ENCODE peak calls at places on chromosomes 12 and 14, in seven cellular contexts. E is activated naive CD4-positive, alpha-beta T cell; F is CD4-positive, alpha-beta T cell; P is erythroblast; W is activated CD8-positive, alpha-beta memory T cell treated with anti-CD3 and anti-CD28 coated beads for 48 hours; U is Right ventricle myocardium superior; N is AG20443. J is an unnamed sample.

GRCh38 chr14:53855127-53855526 is 101.5 kb downstream of the BMP4 start:
- DNase-seq in W (no peak), U (no peak), E (no peak), P (no peak), F (no peak), N (no peak), J (no peak)

GRCh38 chr14:76456200-76456599 is 80.3 kb downstream of the ESRRB start:
- DNase-seq in W (no peak), E (no peak), N (peak), F (no peak), U (no peak), P (peak), J (peak)

GRCh38 chr12:26135010-26135420 is 10.2 kb upstream of the BHLHE41 start:
- DNase-seq in P (no peak), U (no peak), N (no peak), F (no peak), W (no peak), E (no peak), J (no peak)

GRCh38 chr12:27434673-27435565 is 11.6 kb upstream of the SMCO2 start:
- DNase-seq in W (no peak), N (peak), U (no peak), P (peak), E (peak), F (peak), J (peak)

GRCh38 chr12:95300286-95300685 is 82.7 kb downstream of the VEZT start:
- DNase-seq in E (no peak), U (no peak), N (no peak), F (no peak), W (no peak), P (no peak), J (no peak)

GRCh38 chr14:70780396-70781075 is 28.8 kb downstream of the MAP3K9 start:
- DNase-seq in P (no peak), E (no peak), U (peak), F (no peak), W (no peak), N (no peak), J (no peak)

GRCh38 chr12:132327351-132328171 is 1.8 kb downstream of the GALNT9 start:
- DNase-seq in F (no peak), W (peak), N (peak), U (peak), P (no peak), E (no peak), J (no peak)

GRCh38 chr14:37903561-37904191 is 304.0 kb upstream of the SSTR1 start:
- DNase-seq in N (peak), W (no peak), E (no peak), P (peak), U (no peak), F (peak), J (peak)

GRCh38 chr12:42790761-42791151 is 201.2 kb upstream of the PRICKLE1 start:
- DNase-seq in P (peak), W (no peak), U (no peak), N (peak), E (no peak), F (no peak), J (peak)

GRCh38 chr12:102371177-102371576 is 109.2 kb downstream of the IGF1 start:
- DNase-seq in F (no peak), P (no peak), U (no peak), W (no peak), E (no peak), N (no peak), J (no peak)

GRCh38 chr12:100199347-100200136 is 1.1 kb upstream of the ACTR6 start:
- DNase-seq in N (peak), E (peak), P (peak), U (peak), W (peak), F (peak), J (peak)

GRCh38 chr14:50083467-50084337 is 32.7 kb downstream of the VCPKMT start:
- DNase-seq in N (no peak), U (no peak), P (no peak), F (peak), E (peak), W (peak), J (no peak)

GRCh38 chr12:132429122-132429931 is 60.6 kb upstream of the FBRSL1 start:
- DNase-seq in F (no peak), U (no peak), N (no peak), W (no peak), P (no peak), E (no peak), J (no peak)

GRCh38 chr14:69528143-69528542 is 43.6 kb downstream of the PLEKHD1 start:
- DNase-seq in F (no peak), P (no peak), U (no peak), W (no peak), N (no peak), E (no peak), J (no peak)

GRCh38 chr14:90698379-90698869 is 117.8 kb downstream of the TTC7B start:
- DNase-seq in U (peak), F (no peak), N (peak), W (no peak), E (no peak), P (no peak), J (no peak)

GRCh38 chr12:40646456-40646855 is 45.8 kb upstream of the CNTN1 start:
- DNase-seq in F (no peak), N (no peak), U (no peak), P (no peak), W (no peak), E (no peak), J (no peak)

GRCh38 chr14:39873793-39874192 is 441.6 kb upstream of the FBXO33 start:
- DNase-seq in F (no peak), N (no peak), W (no peak), P (no peak), E (no peak), U (no peak), J (no peak)

GRCh38 chr12:114499338-114499737 is 93.4 kb upstream of the TBX5 start:
- DNase-seq in N (peak), U (no peak), F (no peak), E (no peak), P (no peak), W (no peak), J (no peak)

GRCh38 chr14:83520837-83521236 is 1987.2 kb upstream of the SEL1L start:
- DNase-seq in E (no peak), P (no peak), W (no peak), F (no peak), N (peak), U (no peak), J (no peak)

GRCh38 chr12:46659844-46660243 is 166.0 kb downstream of the SLC38A4 start:
- DNase-seq in N (no peak), W (no peak), F (no peak), P (no peak), E (no peak), U (no peak), J (no peak)

GRCh38 chr14:72782182-72782508 is 111.8 kb downstream of the DPF3 start:
- DNase-seq in E (no peak), P (no peak), U (no peak), F (no peak), N (no peak), W (no peak), J (no peak)

GRCh38 chr12:100165356-100165755 is 22.7 kb upstream of the BLTP3B start:
- DNase-seq in W (no peak), U (no peak), E (no peak), P (no peak), N (no peak), F (no peak), J (no peak)

GRCh38 chr14:68704736-68705720 is 87.8 kb downstream of the ZFP36L1 start:
- DNase-seq in W (no peak), F (no peak), U (no peak), P (no peak), N (peak), E (no peak), J (no peak)

GRCh38 chr14:50666772-50667490 is 1.2 kb downstream of the SAV1 start:
- DNase-seq in P (peak), E (no peak), F (peak), U (peak), W (no peak), N (peak), J (peak)

GRCh38 chr12:28158353-28158752 is 31.9 kb upstream of the CCDC91 start:
- DNase-seq in E (no peak), W (no peak), U (no peak), N (no peak), P (no peak), F (no peak), J (no peak)

GRCh38 chr14:73463411-73463810 is 5.1 kb upstream of the NUMB start:
- DNase-seq in F (no peak), E (no peak), W (no peak), P (peak), U (peak), N (peak), J (no peak)

GRCh38 chr14:92254786-92255185 is 68.2 kb upstream of the SLC24A4 start:
- DNase-seq in W (no peak), E (no peak), N (peak), F (no peak), P (no peak), U (peak), J (no peak)

GRCh38 chr14:68404652-68405183 is 388.1 kb downstream of the ZFP36L1 start:
- DNase-seq in P (peak), N (no peak), W (no peak), E (no peak), U (no peak), F (no peak), J (peak)

GRCh38 chr14:42654707-42655106 is 1048.0 kb downstream of the LRFN5 start:
- DNase-seq in W (no peak), F (no peak), U (no peak), N (no peak), P (no peak), E (no peak), J (no peak)

GRCh38 chr12:109461049-109461845 is 15.9 kb downstream of the KCTD10 start:
- DNase-seq in W (no peak), F (no peak), P (no peak), U (no peak), N (peak), E (no peak), J (peak)